ENCODE peak calls at places on chromosome 22, in five cellular contexts. F is brain microvascular endothelial cell, A is suprapubic skin, I is bronchial epithelial cell, B is coronary artery. X is an unnamed sample.
A peak's percentile ranks its signal among the peaks of the same experiment; 100 is the strongest.

GRCh38 chr22:27835446-27835845 is 33.9 kb upstream of the MN1 start:
- DNase-seq in I (no peak), B (peak; percentile 35), F (peak; percentile 79), A (no peak), X (peak; percentile 25)

GRCh38 chr22:35299217-35299716 is 427 bp upstream of the TOM1 start:
- DNase-seq in A (no peak), I (peak; percentile 17), F (no peak), B (no peak), X (peak; percentile 22)

GRCh38 chr22:48371391-48371790 is 1456.3 kb downstream of the BRD1 start:
- DNase-seq in F (no peak), A (no peak), B (peak; percentile 24), I (no peak), X (no peak)

GRCh38 chr22:48492371-48493320 is 1335.0 kb downstream of the BRD1 start:
- DNase-seq in I (peak; percentile 46), B (no peak), F (peak; percentile 79), A (no peak), X (peak; percentile 67)

GRCh38 chr22:17397756-17398155 is 28.5 kb downstream of the CECR2 start:
- DNase-seq in F (no peak), I (no peak), A (no peak), B (no peak), X (no peak)

GRCh38 chr22:50032109-50032871 is 19.7 kb upstream of the IL17REL start:
- DNase-seq in A (peak; percentile 74), B (peak; percentile 69), I (no peak), F (no peak), X (no peak)

GRCh38 chr22:20430101-20430640 is 7.5 kb downstream of the SCARF2 start:
- DNase-seq in F (no peak), B (no peak), I (no peak), A (peak; percentile 78), X (no peak)

GRCh38 chr22:43832393-43833265 is 20.5 kb upstream of the EFCAB6 start:
- DNase-seq in A (no peak), I (no peak), B (no peak), F (no peak), X (no peak)

GRCh38 chr22:44892803-44893730 is 116.7 kb downstream of the PHF21B start:
- DNase-seq in B (peak; percentile 47), I (no peak), F (no peak), A (peak; percentile 41), X (no peak)

GRCh38 chr22:21041937-21042336 is 3.8 kb upstream of the LRRC74B start:
- DNase-seq in A (no peak), F (peak; percentile 84), B (no peak), I (peak; percentile 52), X (peak; percentile 65)

GRCh38 chr22:37850801-37851200 is 1.6 kb downstream of the EIF3L start:
- DNase-seq in A (no peak), F (no peak), B (no peak), I (no peak), X (no peak)
- H3K4me3 ChIP-seq in A (no peak overlapping the region), F (no peak overlapping the region), B (no peak overlapping the region), I (no peak overlapping the region), X (no peak overlapping the region)

DNA sequence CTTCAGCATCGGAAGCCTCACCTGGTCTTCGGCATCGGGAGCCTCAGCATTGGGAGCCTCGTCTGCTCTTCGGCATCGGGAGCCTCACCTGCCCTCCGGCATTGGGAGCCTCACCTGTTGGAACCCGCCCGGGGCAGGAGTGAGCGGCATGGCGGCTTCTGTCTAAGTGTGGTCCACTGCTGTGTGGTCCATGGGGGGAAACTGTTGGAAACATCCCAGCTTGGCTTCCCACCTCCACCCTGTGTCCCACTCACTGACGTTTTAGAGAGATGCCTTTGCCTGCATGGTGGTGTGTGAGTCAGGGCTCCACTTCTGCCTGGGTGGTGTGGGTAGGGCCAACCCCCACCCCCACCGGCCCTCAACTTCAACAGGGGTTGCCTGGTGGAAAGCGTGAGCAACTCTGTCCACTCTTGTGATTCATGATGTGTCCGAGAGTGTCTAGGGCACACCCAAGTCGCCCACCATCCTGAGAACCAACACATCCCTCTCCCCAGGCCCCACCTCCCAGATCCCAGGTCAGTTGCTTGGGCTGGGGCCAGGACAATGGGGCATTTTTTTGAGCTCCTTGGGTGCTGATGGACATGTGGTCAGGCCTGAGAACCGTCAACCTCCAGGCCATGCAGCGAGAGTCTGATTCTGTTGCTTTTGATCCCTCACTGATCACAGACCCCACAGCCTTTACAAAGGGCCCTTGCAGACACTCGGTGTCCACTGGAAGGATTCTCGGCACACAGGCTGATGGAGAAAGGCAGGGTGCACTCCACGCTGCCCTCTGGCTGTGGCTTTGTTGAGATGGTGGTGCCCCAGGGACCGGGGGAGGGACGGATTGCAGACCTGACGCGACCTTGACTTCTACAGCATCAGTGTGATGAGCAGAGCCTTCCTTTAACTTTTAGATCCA is 406.7 kb downstream of the TBC1D22A start:
- DNase-seq in B (peak; percentile 65), A (peak; percentile 71), I (no peak), F (no peak), X (no peak)
- TF ChIP-seq CTCF in B (no peak), A (no peak), I (peak; percentile 11), F (peak; percentile 53), X (peak; percentile 45)

DNA sequence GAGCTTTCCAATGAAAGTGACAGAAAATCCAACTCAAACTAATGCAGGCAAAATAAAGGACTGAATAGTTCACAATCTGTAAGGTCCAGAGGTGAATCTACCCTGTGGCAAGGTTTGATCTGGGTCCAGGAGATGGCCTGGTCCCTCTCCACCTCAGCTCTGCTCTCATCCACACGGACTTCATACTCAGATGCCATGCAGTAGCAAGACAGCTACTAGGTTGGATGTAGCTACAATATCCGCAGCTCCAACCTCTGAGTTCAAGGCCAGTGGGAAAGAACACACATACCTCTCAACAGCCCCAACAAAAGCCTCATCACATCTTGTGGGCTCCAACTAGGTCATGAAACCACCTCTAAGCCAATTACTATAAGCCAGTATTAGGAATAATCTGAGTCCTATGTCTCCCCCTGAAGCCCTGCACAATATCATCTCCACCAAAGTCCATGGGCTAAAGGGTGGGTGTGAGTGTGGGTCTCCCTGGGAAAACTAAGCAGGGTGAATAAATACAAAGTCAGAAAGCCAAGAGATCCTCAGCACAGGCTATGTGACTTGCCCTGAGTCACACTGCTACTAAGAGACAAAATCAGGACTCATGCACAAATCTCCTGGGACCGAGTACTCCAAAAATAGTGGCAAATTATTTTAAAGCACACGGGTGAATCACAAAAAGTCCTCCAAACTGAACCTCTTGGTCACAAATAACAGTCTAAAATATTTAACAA is 78.8 kb downstream of the LARGE1 start:
- DNase-seq in I (no peak), A (no peak), B (no peak), F (no peak), X (no peak)
- H3K4me3 ChIP-seq in I (no peak overlapping the region), A (no peak overlapping the region), B (peak overlapping the region; percentile 50), F (no peak overlapping the region), X (no peak overlapping the region)

DNA sequence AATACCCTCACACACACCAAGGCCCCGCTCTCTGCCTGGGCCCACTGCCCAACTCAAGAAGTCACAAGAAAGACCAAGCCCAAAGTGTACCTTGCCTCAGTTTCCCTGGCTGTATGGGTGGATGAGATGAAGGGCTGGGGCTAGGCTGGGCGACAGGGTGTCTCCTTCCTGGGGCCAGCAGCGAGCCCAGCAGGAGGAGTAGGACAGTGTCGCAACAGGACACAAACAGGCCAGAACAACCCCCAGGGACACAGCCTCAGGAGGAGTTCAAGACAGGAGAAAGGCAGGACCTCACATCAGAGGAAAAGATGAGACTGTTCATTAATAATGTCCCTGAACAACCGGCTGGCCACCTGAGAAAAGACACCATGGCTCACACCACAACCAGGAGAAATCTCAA is 13.3 kb downstream of the CSNK1E start:
- DNase-seq in B (no peak), I (no peak), A (no peak), F (no peak), X (no peak)
- TF ChIP-seq CTCF in B (no peak), I (no peak), A (no peak), F (no peak), X (no peak)

GRCh38 chr22:30821381-30821780 is 126.7 kb downstream of the OSBP2 start:
- DNase-seq in A (peak; percentile 20), F (no peak), B (peak; percentile 8), I (no peak), X (no peak)

GRCh38 chr22:30822216-30823014 is 127.7 kb downstream of the OSBP2 start:
- DNase-seq in B (peak; percentile 24), A (peak; percentile 74), I (no peak), F (no peak), X (no peak)

GRCh38 chr22:30824096-30824495 is 129.4 kb downstream of the OSBP2 start:
- DNase-seq in A (peak; percentile 65), B (peak; percentile 45), I (no peak), F (no peak), X (no peak)

GRCh38 chr22:30823015-30823370 is 128.3 kb downstream of the OSBP2 start:
- DNase-seq in A (peak; percentile 59), I (no peak), F (peak; percentile 26), B (peak; percentile 45), X (no peak)

DNA sequence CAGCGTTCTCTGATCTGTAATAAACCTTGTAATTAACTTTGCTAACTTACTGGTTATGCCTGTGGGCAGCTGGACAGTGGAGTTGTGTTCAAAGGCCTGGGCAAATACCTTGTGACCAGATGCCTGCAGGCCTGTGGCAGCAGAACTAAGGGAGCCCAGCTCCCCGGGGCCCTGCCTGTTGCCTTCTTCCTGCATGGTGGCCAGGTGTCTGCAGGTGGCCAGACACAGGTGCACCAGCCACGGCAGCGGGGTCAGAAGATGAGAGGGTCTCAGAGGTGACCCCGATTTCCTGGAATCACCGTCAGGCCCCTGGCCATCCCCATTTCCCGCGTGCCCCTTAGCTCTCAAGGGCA is 127.2 kb downstream of the OSBP2 start:
- DNase-seq in F (no peak), A (peak; percentile 66), I (no peak), B (peak; percentile 40), X (no peak)
- H3K4me3 ChIP-seq in F (peak overlapping the region; percentile 46), A (peak overlapping the region; percentile 46), I (peak overlapping the region; percentile 47), B (peak overlapping the region; percentile 64), X (peak overlapping the region; percentile 36)

GRCh38 chr22:29370556-29370955 is 17.8 kb downstream of the AP1B1 start:
- DNase-seq in B (no peak), I (no peak), A (no peak), F (no peak), X (no peak)
- TF ChIP-seq CTCF in B (no peak), I (no peak), A (no peak), F (no peak), X (no peak)

GRCh38 chr22:37416389-37416788 is 10.9 kb downstream of the ELFN2 start:
- DNase-seq in I (no peak), F (no peak), B (no peak), A (no peak), X (no peak)

GRCh38 chr22:37418627-37419369 is 8.5 kb downstream of the ELFN2 start:
- DNase-seq in A (no peak), B (no peak), I (peak; percentile 41), F (no peak), X (no peak)

GRCh38 chr22:37417737-37418348 is 9.4 kb downstream of the ELFN2 start:
- DNase-seq in A (no peak), B (no peak), F (no peak), I (no peak), X (no peak)

GRCh38 chr22:37416806-37417205 is 10.5 kb downstream of the ELFN2 start:
- DNase-seq in I (no peak), B (no peak), F (no peak), A (no peak), X (no peak)

DNA sequence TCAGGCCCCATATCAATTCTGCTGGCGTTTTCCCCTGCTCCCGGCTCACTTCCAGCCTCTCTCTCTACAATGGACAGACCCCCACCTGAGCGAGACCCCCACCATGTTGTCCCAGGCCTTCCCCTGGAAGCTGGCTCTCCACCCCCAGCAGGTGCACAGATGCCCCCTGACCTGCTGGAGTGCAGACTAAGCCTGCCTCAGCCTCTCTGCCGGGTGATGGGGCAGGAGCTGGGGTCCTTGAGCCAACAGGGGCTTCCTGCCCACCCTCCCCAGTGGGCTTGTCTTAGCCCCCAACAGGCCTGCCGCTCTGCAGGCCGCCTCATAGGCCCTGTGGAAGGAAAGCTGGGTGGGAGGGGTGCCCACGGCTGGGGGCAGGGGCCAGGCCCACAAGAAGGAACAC is 10.0 kb downstream of the ELFN2 start:
- DNase-seq in F (no peak), B (no peak), A (no peak), I (no peak), X (no peak)
- H3K4me3 ChIP-seq in F (no peak overlapping the region), B (no peak overlapping the region), A (no peak overlapping the region), I (no peak overlapping the region), X (no peak overlapping the region)